ENCODE peak calls at places on chromosomes 11 and 22, in nine cellular contexts. C is CD4-positive, CD25-positive, alpha-beta regulatory T cell; L is right lobe of liver; P is CD8-positive, alpha-beta T cell; H is esophagus squamous epithelium; D is HepG2; V is Panc1; N is upper lobe of right lung; R is CD4-positive, alpha-beta memory T cell. W is an unnamed sample.

GRCh38 chr22:37020192-37020479 is 594 bp downstream of the MPST start:
- DNase-seq in L (peak; percentile 71), P (no peak), R (no peak), H (no peak), N (no peak), D (no peak), V (no peak), C (no peak), W (no peak)

GRCh38 chr22:42635531-42635930 is 4.9 kb downstream of the ATP5MGL start:
- DNase-seq in P (no peak), R (no peak), N (no peak), D (no peak), H (no peak), L (no peak), V (peak; percentile 66), C (no peak), W (no peak)

GRCh38 chr11:16795146-16795545 is 56.7 kb downstream of the C11orf58 start:
- DNase-seq in C (no peak), N (no peak), L (no peak), H (no peak), P (no peak), R (no peak), V (no peak), D (no peak), W (no peak)

GRCh38 chr11:27718853-27719574 is 18.8 kb upstream of the BDNF start:
- DNase-seq in P (no peak), H (no peak), N (peak; percentile 63), L (no peak), C (no peak), D (no peak), V (no peak), R (no peak), W (peak; percentile 80)

GRCh38 chr11:126186708-126187481 is 24.6 kb downstream of the RPUSD4 start:
- DNase-seq in L (no peak), N (peak; percentile 57), C (no peak), R (no peak), P (no peak), H (no peak), V (no peak), D (peak; percentile 87), W (peak; percentile 85)

GRCh38 chr11:114172871-114173444 is 113.4 kb downstream of the ZBTB16 start:
- DNase-seq in L (no peak), D (no peak), C (no peak), R (peak; percentile 32), P (no peak), H (no peak), N (no peak), V (no peak), W (no peak)

GRCh38 chr11:11430431-11430830 is 77.4 kb upstream of the CSNK2A3 start:
- DNase-seq in C (no peak), D (no peak), R (no peak), N (no peak), V (no peak), L (no peak), H (no peak), P (no peak), W (no peak)

GRCh38 chr11:102079625-102080024 is 30.6 kb upstream of the YAP1 start:
- DNase-seq in N (no peak), H (no peak), P (no peak), C (no peak), V (no peak), R (no peak), L (no peak), D (no peak), W (no peak)

GRCh38 chr11:67627788-67628624 is 1.7 kb downstream of the NUDT8 start:
- DNase-seq in V (no peak), C (no peak), H (no peak), R (no peak), L (peak; percentile 49), P (no peak), N (peak; percentile 59), D (no peak), W (peak; percentile 16)

GRCh38 chr11:59264736-59265135 is 52.0 kb upstream of the MPEG1 start:
- DNase-seq in V (no peak), R (no peak), D (no peak), C (no peak), P (no peak), N (no peak), L (no peak), H (no peak), W (no peak)

GRCh38 chr11:100467821-100468508 is 219.1 kb upstream of the ARHGAP42 start:
- DNase-seq in N (no peak), R (no peak), P (no peak), D (no peak), H (no peak), C (no peak), L (no peak), V (no peak), W (no peak)

GRCh38 chr11:102451693-102452460 is 688 bp downstream of the TMEM123 start:
- DNase-seq in P (peak; percentile 70), D (peak; percentile 96), C (peak; percentile 61), L (peak; percentile 81), N (peak; percentile 85), V (no peak), R (peak; percentile 78), H (no peak), W (peak; percentile 75)

GRCh38 chr11:116042125-116042524 is 537.9 kb upstream of the CADM1 start:
- DNase-seq in D (no peak), C (no peak), N (no peak), H (no peak), L (peak; percentile 24), P (no peak), V (no peak), R (no peak), W (no peak)

GRCh38 chr22:43110927-43111623 is 525 bp downstream of the BIK start:
- DNase-seq in D (no peak), R (peak; percentile 42), V (no peak), L (peak; percentile 58), C (peak; percentile 36), H (no peak), N (peak; percentile 83), P (peak; percentile 27), W (peak; percentile 79)

GRCh38 chr22:46068908-46069481 is 81.3 kb upstream of the PPARA start:
- DNase-seq in L (peak; percentile 50), N (peak; percentile 68), H (no peak), R (no peak), P (no peak), V (no peak), C (no peak), D (no peak), W (no peak)

GRCh38 chr11:72570893-72571741 is 103.1 kb downstream of the PDE2A start:
- DNase-seq in H (no peak), N (peak; percentile 35), V (no peak), L (peak; percentile 38), R (no peak), P (no peak), D (no peak), C (no peak), W (no peak)

GRCh38 chr11:9280655-9281301 is 15.6 kb upstream of the DENND5A start:
- DNase-seq in C (no peak), N (no peak), P (peak; percentile 32), D (no peak), R (peak; percentile 71), V (no peak), L (no peak), H (no peak), W (no peak)

GRCh38 chr22:30628491-30628890 is 7.1 kb upstream of the SLC35E4 start:
- DNase-seq in R (no peak), V (no peak), P (no peak), C (no peak), N (no peak), L (no peak), H (no peak), D (no peak), W (no peak)
- H3K4me3 ChIP-seq in R (no peak overlapping the region), V (no peak overlapping the region), P (no peak overlapping the region), C (no peak overlapping the region), N (no peak overlapping the region), L (no peak overlapping the region), H (no peak overlapping the region), D (no peak overlapping the region), W (no peak overlapping the region)

DNA sequence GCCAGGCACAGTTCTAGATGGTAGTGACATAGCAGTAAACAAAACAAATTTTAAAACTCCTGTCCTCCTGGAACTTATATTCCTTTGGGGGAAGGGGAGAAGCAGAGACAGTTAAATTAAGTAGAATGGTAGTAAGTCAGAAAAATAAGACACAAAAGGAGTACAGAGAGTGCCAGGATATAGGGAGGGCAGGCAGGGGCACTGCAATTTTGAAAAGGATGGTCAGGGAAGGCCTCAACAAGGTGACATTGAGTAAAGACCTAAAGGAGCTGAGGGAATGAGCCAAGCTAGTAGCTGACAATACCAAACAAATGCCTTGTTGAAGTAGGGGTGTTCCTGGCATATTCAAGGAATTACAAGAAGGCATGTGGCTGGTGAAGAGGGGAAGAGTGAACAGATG is 10.2 kb downstream of the NUP160 start:
- DNase-seq in H (no peak), R (no peak), D (no peak), N (no peak), P (no peak), L (no peak), V (no peak), C (no peak), W (no peak)
- H3K36me3 ChIP-seq in H (peaks cover 5% of the 10 kb centered on the region), R (peaks cover 71% of the 10 kb centered on the region), D (peaks cover 92% of the 10 kb centered on the region), N (peaks cover 98% of the 10 kb centered on the region), P (peaks cover 59% of the 10 kb centered on the region), L (peaks cover 19% of the 10 kb centered on the region), V (peaks cover 60% of the 10 kb centered on the region), C (peaks cover 88% of the 10 kb centered on the region), W (peaks cover 48% of the 10 kb centered on the region)

DNA sequence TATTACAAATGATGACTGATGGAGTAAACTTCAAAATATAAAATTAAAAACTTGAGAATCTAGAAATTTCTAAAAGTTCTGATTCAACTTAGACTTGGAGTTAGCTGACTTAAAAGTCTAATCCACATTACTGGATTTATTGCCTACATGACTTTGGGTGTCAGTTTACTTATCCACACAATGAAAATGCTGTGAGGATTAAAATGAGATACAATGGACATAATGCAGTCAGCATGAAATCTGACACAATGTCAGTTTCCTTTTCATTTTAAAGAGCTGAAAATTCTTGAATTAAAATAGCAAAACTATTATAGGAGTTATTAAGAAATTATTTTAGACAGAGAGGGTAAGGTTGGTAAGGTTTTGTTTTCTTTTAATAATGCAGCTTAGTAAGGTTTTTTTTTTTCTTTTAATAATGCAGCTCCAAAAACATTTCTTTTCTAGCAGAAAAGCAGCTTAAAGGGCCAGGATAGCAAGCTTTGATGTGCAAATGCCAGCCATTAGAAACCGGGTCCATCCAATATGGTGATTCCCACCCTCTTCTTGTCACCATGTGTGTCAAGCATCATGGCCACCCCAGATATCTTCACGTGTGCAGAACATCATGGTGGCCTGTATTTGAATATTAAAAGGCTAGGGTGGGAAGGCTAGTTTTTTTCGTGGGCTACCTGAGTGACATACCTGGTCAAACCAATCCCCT is 18.9 kb downstream of the APIP start:
- DNase-seq in N (no peak), P (no peak), R (no peak), C (no peak), H (no peak), V (no peak), D (no peak), L (no peak), W (no peak)
- H3K27me3 ChIP-seq in N (no peaks in the 10 kb centered on the region), P (no peaks in the 10 kb centered on the region), R (no peaks in the 10 kb centered on the region), C (no peaks in the 10 kb centered on the region), H (no peaks in the 10 kb centered on the region), V (no peaks in the 10 kb centered on the region), D (no peaks in the 10 kb centered on the region), L (no peaks in the 10 kb centered on the region), W (no peaks in the 10 kb centered on the region)

DNA sequence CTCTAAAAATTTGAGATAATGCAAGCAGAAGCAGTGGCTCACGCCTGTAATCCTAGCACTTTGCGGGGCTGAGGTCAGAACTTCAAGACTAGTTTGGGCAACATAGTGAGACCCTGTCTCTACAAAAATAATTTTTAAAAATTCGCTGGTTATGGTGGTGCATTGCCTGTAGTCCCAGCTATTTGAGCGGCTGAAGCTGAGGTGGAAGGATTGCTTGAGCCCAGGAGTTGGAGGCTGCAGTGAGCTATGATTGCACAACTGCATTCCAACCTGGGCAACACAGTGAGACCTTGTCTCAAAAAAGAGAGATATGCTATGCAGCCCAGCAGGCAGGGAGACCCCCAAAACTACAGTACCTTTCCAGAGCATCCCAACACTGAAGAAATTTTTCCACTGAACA is 2.3 kb downstream of the CTSC start:
- DNase-seq in V (no peak), C (no peak), D (peak; percentile 15), R (no peak), H (no peak), L (no peak), N (no peak), P (no peak), W (no peak)
- H3K4me3 ChIP-seq in V (no peak overlapping the region), C (peak overlapping the region; percentile 88), D (no peak overlapping the region), R (no peak overlapping the region), H (peak overlapping the region; percentile 51), L (peak overlapping the region; percentile 4), N (peak overlapping the region; percentile 92), P (peak overlapping the region; percentile 33), W (no peak overlapping the region)